ENCODE peak calls at places on chromosomes 7 and 10, in six cellular contexts. U is WTC11, A is H1, T is A549, B is HepG2, O is K562. N is an unnamed sample.

GRCh38 chr7:3267928-3268690 is 32.9 kb upstream of the SDK1 start:
- DNase-seq in O (no peak), A (no peak), B (no peak), T (peak; percentile 82), U (no peak), N (no peak)

GRCh38 chr10:48533951-48534720 is 70.7 kb downstream of the ARHGAP22 start:
- DNase-seq in T (no peak), A (no peak), O (no peak), U (peak; percentile 46), B (no peak), N (no peak)

GRCh38 chr10:108375691-108376090 is 1211.2 kb upstream of the SORCS1 start:
- DNase-seq in B (no peak), T (no peak), O (no peak), A (no peak), U (no peak), N (no peak)

GRCh38 chr7:151895008-151895661 is 18.2 kb upstream of the PRKAG2 start:
- DNase-seq in B (no peak), A (no peak), O (no peak), T (no peak), U (no peak), N (no peak)

GRCh38 chr10:69211104-69211503 is 9.0 kb upstream of the HKDC1 start:
- DNase-seq in B (no peak), U (no peak), O (peak; percentile 45), T (no peak), A (no peak), N (no peak)

GRCh38 chr10:31197886-31198285 is 121.1 kb upstream of the ZEB1 start:
- DNase-seq in A (no peak), U (no peak), T (no peak), B (no peak), O (no peak), N (no peak)

GRCh38 chr7:66967029-66967428 is 28.4 kb downstream of the SBDS start:
- DNase-seq in T (no peak), B (no peak), U (no peak), O (no peak), A (no peak), N (no peak)

GRCh38 chr7:105656922-105657521 is 75.7 kb upstream of the EFCAB10 start:
- DNase-seq in B (no peak), O (peak; percentile 86), A (no peak), U (peak; percentile 88), T (peak; percentile 58), N (peak; percentile 18)

GRCh38 chr7:142556745-142557144 is 192.5 kb upstream of the PRSS1 start:
- DNase-seq in T (peak; percentile 87), A (peak; percentile 54), U (peak; percentile 36), O (peak; percentile 51), B (peak; percentile 5), N (peak; percentile 91)

GRCh38 chr7:105591522-105591921 is 10.2 kb upstream of the EFCAB10 start:
- DNase-seq in O (no peak), A (no peak), T (no peak), B (no peak), U (no peak), N (peak; percentile 46)

GRCh38 chr7:32104766-32105165 is 34.6 kb upstream of the PDE1C start:
- DNase-seq in B (no peak), A (no peak), T (no peak), O (no peak), U (no peak), N (no peak)

GRCh38 chr7:156124356-156124755 is 312.1 kb upstream of the SHH start:
- DNase-seq in T (no peak), U (no peak), B (no peak), A (no peak), O (no peak), N (no peak)

GRCh38 chr7:133056370-133057238 is 25.3 kb downstream of the CHCHD3 start:
- DNase-seq in A (no peak), U (no peak), O (no peak), B (no peak), T (no peak), N (no peak)

GRCh38 chr7:33849961-33850559 is 55.3 kb upstream of the BMPER start:
- DNase-seq in U (no peak), O (no peak), B (no peak), T (no peak), A (no peak), N (no peak)

GRCh38 chr7:139321071-139321745 is 19.9 kb upstream of the FMC1 start:
- DNase-seq in U (peak; percentile 18), A (peak; percentile 5), B (peak; percentile 56), T (peak; percentile 48), O (peak; percentile 50), N (peak; percentile 17)

GRCh38 chr7:47329320-47329926 is 252.5 kb downstream of the TNS3 start:
- DNase-seq in U (no peak), A (no peak), B (no peak), O (no peak), T (no peak), N (no peak)

GRCh38 chr10:131081386-131081785 is 230.1 kb downstream of the TCERG1L start:
- DNase-seq in B (no peak), T (no peak), A (no peak), O (no peak), U (no peak), N (no peak)

GRCh38 chr10:16941865-16942264 is 124.6 kb upstream of the RSU1 start:
- DNase-seq in O (no peak), B (no peak), T (no peak), A (no peak), U (no peak), N (no peak)

GRCh38 chr7:12257582-12257981 is 46.5 kb downstream of the TMEM106B start:
- DNase-seq in O (peak; percentile 6), B (peak; percentile 7), A (no peak), U (no peak), T (no peak), N (peak; percentile 22)

GRCh38 chr7:103989200-103989784 is at the start of gene RELN:
- DNase-seq in B (peak; percentile 48), A (no peak), T (peak; percentile 29), U (peak; percentile 49), O (peak; percentile 86), N (peak; percentile 19)

GRCh38 chr10:110137142-110137545 is 70.3 kb upstream of the MXI1 start:
- DNase-seq in T (peak; percentile 77), A (no peak), U (no peak), O (peak; percentile 54), B (peak; percentile 76), N (peak; percentile 74)
- TF ChIP-seq JUN in T (no peak), A (no peak), U (no peak), O (no peak), B (no peak), N (no peak)

GRCh38 chr7:74294191-74294998 is 5.2 kb downstream of the CLIP2 start:
- DNase-seq in U (no peak), B (peak; percentile 89), T (no peak), A (no peak), O (no peak), N (no peak)
- TF ChIP-seq JUN in U (no peak), B (no peak), T (no peak), A (no peak), O (no peak), N (no peak)

GRCh38 chr7:50362712-50363282 is 58.3 kb downstream of the IKZF1 start:
- DNase-seq in T (no peak), U (no peak), A (no peak), O (no peak), B (no peak), N (no peak)
- TF ChIP-seq JUN in T (no peak), U (no peak), A (no peak), O (no peak), B (no peak), N (no peak)

GRCh38 chr10:20871970-20872369 is 25.1 kb downstream of the NEBL start:
- DNase-seq in A (no peak), O (no peak), U (no peak), T (no peak), B (no peak), N (no peak)
- TF ChIP-seq JUN in A (no peak), O (no peak), U (no peak), T (no peak), B (no peak), N (no peak)

GRCh38 chr7:114981323-114981722 is 59.4 kb downstream of the MDFIC start:
- DNase-seq in U (no peak), T (no peak), A (no peak), B (no peak), O (no peak), N (no peak)

GRCh38 chr7:114976666-114977065 is 54.8 kb downstream of the MDFIC start:
- DNase-seq in U (no peak), T (no peak), A (no peak), B (no peak), O (no peak), N (no peak)

GRCh38 chr7:114979803-114980507 is 58.1 kb downstream of the MDFIC start:
- DNase-seq in B (no peak), O (no peak), U (no peak), T (no peak), A (no peak), N (no peak)

GRCh38 chr7:114979388-114979787 is 57.5 kb downstream of the MDFIC start:
- DNase-seq in A (no peak), B (no peak), T (no peak), U (no peak), O (no peak), N (peak; percentile 57)

DNA sequence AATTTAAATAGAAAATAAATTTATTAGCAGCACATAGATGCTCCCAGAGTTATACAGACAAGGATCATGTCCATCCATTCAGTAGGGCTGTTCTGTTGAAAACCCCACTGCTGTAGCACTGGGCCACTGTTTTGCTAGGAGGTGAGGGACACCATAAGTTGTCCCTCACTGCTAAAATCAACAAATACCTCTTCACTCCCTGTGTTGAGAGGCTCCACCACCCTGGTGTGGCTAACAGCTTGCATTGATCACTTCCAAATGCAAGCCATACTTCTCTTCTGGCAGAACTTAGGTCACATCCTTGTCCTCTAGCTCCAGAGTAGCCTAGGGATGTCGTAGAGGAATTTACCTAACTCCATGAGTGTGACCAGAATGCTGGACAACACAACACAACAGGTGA is 55.4 kb downstream of the MDFIC start:
- DNase-seq in T (no peak), B (no peak), U (peak; percentile 10), O (no peak), A (no peak), N (no peak)
- TF ChIP-seq JUN in T (no peak), B (no peak), U (no peak), O (no peak), A (no peak), N (no peak)

GRCh38 chr10:5043716-5044115 is 40.1 kb upstream of the AKR1C2 start:
- DNase-seq in T (no peak), U (no peak), O (no peak), B (no peak), A (no peak), N (no peak)

GRCh38 chr10:5042922-5043321 is 39.3 kb upstream of the AKR1C2 start:
- DNase-seq in U (no peak), O (no peak), B (no peak), A (no peak), T (no peak), N (no peak)

GRCh38 chr10:5040781-5041470 is 37.3 kb upstream of the AKR1C2 start:
- DNase-seq in O (no peak), U (no peak), B (peak; percentile 50), T (peak; percentile 26), A (no peak), N (no peak)

GRCh38 chr10:5040010-5040635 is 36.5 kb upstream of the AKR1C2 start:
- DNase-seq in B (no peak), U (no peak), T (peak; percentile 27), O (peak; percentile 21), A (no peak), N (no peak)

GRCh38 chr10:5041471-5042023 is 37.9 kb upstream of the AKR1C2 start:
- DNase-seq in O (no peak), U (no peak), B (peak; percentile 74), A (no peak), T (no peak), N (no peak)
- TF ChIP-seq JUN in O (no peak), U (no peak), B (no peak), A (no peak), T (no peak), N (no peak)

GRCh38 chr10:30047430-30047829 is 12.0 kb downstream of the JCAD start:
- DNase-seq in O (no peak), U (no peak), B (no peak), A (no peak), T (no peak), N (no peak)
- TF ChIP-seq JUN in O (no peak), U (no peak), B (no peak), A (no peak), T (no peak), N (no peak)

N was measured in endothelial cell of umbilical vein.